ENCODE peak calls at places on chromosomes 5 and 9, in five cellular contexts. N is breast epithelium; D is transverse colon; A is IMR-90; R is CD8-positive, alpha-beta memory T cell. T is an unnamed sample.

GRCh38 chr5:130652178-130652577 is 512.9 kb downstream of the HINT1 start:
- DNase-seq in D (no peak), N (no peak), R (no peak), A (no peak), T (no peak)

GRCh38 chr9:134344821-134345310 is 18.6 kb downstream of the RXRA start:
- DNase-seq in D (no peak), N (no peak), A (no peak), R (no peak), T (no peak)

GRCh38 chr5:133469252-133469651 is 143.1 kb downstream of the FSTL4 start:
- DNase-seq in A (no peak), R (no peak), N (no peak), D (no peak), T (no peak)

GRCh38 chr5:73534001-73534547 is 31.4 kb downstream of the ANKRA2 start:
- DNase-seq in R (no peak), A (peak), D (no peak), N (no peak), T (no peak)

GRCh38 chr9:7237473-7238243 is 479.9 kb downstream of the KDM4C start:
- DNase-seq in D (no peak), N (no peak), R (no peak), A (peak), T (no peak)

GRCh38 chr5:13859285-13859684 is 85.2 kb downstream of the DNAH5 start:
- DNase-seq in D (no peak), R (no peak), A (peak), N (no peak), T (no peak)

GRCh38 chr5:108801301-108801700 is 53.6 kb downstream of the FER start:
- DNase-seq in N (no peak), D (no peak), A (no peak), R (no peak), T (no peak)

GRCh38 chr5:165919196-165919595 is 2372.2 kb upstream of the WWC1 start:
- DNase-seq in D (no peak), N (no peak), A (no peak), R (no peak), T (no peak)

GRCh38 chr5:78731884-78732283 is 83.3 kb upstream of the LHFPL2 start:
- DNase-seq in D (no peak), R (no peak), A (peak), N (no peak), T (no peak)

GRCh38 chr5:160508780-160509361 is 87.2 kb downstream of the PTTG1 start:
- DNase-seq in D (peak), R (peak), N (peak), A (peak), T (peak)

GRCh38 chr9:70112981-70113380 is 69.3 kb downstream of the MAMDC2 start:
- DNase-seq in A (no peak), N (no peak), R (no peak), D (no peak), T (no peak)

GRCh38 chr5:169081008-169081724 is 219.8 kb downstream of the SLIT3 start:
- DNase-seq in N (no peak), R (no peak), D (no peak), A (no peak), T (no peak)

GRCh38 chr9:109733690-109734089 is 46.3 kb upstream of the PALM2AKAP2 start:
- DNase-seq in R (no peak), D (no peak), A (peak), N (no peak), T (peak)

GRCh38 chr9:128250839-128251558 is 24.8 kb downstream of the GOLGA2 start:
- DNase-seq in A (no peak), N (no peak), R (no peak), D (no peak), T (no peak)

GRCh38 chr9:6942406-6942805 is 184.6 kb downstream of the KDM4C start:
- DNase-seq in R (no peak), N (no peak), A (no peak), D (no peak), T (no peak)

GRCh38 chr5:67974054-67974453 is 241.5 kb upstream of the PIK3R1 start:
- DNase-seq in R (no peak), D (no peak), N (no peak), A (no peak), T (no peak)

DNA sequence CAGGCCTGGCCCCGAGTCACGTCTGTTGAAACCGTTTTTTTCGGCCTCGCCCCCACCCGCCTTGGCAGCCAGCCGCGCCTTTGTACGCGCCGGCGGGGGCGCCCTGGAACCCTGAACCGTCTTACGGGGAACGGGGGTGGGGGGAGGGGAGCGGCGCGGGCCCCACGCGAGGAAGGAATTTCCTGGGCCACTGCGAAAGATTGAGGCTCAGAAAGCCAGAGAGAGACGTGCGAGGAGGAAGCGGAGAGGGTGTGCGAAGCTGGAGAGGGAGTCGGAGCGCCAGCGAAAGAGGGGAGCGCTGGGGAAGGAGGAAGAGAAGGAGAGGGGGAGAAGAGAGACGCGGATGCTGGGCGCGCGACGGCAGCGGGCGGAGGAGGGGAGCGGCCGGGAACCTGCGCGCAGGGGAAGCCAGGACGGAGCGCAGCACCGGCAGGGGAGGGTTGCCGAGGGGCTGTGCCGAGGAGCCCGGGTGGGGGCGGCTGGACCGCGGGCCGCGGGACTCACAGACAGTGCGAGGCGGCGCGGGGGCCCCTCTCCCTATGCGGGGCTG is 4.6 kb upstream of the PRDM12 start:
- DNase-seq in A (no peak), D (no peak), R (no peak), N (no peak), T (peak)
- H3K4me3 ChIP-seq in A (no peak), D (peak), R (no peak), N (peak), T (no peak)

GRCh38 chr5:10103098-10103497 is 146.6 kb downstream of the ATPSCKMT start:
- DNase-seq in N (no peak), R (no peak), D (no peak), A (no peak), T (no peak)

DNA sequence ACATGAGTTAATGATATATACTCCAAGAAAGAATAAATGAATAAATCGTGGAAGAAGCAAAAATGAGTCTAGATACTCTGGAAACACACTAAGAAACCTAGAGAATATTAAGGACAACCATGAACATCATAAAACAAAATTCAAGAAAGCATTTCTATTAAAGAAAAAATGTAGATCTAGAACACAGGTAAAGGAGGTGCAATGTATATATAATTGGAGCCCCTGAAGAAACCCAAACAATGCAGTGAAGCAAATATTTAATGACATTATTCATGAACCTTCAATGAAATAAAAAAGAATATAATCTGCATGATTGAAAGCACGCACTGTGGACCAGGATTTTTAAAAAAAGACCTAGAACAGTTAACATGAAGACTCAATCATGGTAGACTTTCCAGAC is 150.1 kb downstream of the ATPSCKMT start:
- DNase-seq in D (no peak), A (no peak), N (no peak), R (no peak), T (no peak)
- H3K4me3 ChIP-seq in D (no peak), A (no peak), N (no peak), R (no peak), T (no peak)

GRCh38 chr5:57319633-57320032 is 145.8 kb downstream of the GPBP1 start:
- DNase-seq in A (no peak), N (no peak), R (no peak), D (no peak), T (no peak)
- H3K4me3 ChIP-seq in A (no peak), N (no peak), R (no peak), D (no peak), T (no peak)

DNA sequence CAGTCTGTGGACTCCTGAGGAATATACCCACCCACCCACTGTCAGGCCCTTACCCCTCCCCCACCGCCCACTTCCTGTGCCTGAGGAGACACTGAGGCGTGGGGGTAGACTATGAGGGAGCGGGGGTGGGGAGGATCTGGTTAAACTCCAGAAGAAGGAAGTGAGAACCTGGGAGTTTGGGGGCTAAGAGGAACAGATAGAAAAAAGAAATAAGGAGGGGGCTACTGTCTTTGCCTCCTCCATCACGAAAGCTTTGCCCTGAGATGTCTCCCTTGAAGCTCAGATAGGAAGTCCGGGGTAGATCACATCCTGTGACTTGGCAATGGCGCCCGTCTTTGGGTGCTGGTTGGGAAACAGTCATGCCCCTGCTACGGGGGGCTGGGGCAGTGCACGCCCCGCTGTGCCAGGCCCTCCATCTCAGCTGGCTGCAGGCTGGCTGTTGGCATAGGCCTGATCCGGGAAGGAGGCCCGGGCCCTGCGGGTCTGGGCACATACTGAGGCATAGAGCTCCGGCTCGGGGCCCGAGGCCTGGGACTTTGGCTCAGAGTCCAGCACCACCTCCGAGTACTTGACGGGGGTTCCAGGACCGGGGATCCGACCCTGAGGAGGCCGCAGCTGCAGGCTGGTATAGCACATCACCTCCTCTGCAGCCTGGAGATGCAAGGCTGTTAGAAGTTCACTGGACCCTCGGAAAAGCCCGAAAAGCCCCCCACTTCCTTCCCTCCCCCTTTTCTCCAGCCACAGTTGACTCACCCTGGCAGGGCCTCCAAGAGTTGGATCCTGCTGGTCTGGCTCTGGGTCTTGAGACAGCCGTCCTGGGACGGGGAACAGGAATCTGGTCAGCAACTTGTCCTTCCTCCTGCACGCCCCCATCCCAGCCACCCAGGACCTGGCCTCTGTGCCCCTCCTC is 1.0 kb downstream of the SIT1 start:
- DNase-seq in D (no peak), R (peak), N (no peak), A (no peak), T (peak)
- H3K4me3 ChIP-seq in D (peak), R (peak), N (peak), A (no peak), T (no peak)

DNA sequence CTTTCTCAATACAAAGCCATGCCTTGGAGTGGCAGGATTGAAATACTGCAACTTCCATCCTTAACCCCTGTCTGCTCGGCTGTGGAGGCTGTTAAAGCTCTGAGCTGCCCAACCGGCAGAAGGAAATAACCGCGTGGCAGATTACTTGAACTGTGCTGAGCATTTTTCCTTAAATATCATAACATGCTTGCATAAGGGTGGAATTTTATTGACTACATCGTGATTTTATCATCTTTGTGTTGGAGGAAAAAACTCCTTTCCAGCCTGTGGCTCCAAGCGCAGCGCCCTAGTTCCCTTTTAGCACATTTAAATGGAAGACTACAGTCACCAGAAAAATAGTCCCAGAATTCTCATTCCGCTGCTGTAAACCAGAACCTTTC is 1.6 kb downstream of the SHC3 start:
- DNase-seq in R (no peak), A (peak), N (no peak), D (no peak), T (no peak)
- H3K4me3 ChIP-seq in R (no peak), A (peak), N (peak), D (peak), T (no peak)

DNA sequence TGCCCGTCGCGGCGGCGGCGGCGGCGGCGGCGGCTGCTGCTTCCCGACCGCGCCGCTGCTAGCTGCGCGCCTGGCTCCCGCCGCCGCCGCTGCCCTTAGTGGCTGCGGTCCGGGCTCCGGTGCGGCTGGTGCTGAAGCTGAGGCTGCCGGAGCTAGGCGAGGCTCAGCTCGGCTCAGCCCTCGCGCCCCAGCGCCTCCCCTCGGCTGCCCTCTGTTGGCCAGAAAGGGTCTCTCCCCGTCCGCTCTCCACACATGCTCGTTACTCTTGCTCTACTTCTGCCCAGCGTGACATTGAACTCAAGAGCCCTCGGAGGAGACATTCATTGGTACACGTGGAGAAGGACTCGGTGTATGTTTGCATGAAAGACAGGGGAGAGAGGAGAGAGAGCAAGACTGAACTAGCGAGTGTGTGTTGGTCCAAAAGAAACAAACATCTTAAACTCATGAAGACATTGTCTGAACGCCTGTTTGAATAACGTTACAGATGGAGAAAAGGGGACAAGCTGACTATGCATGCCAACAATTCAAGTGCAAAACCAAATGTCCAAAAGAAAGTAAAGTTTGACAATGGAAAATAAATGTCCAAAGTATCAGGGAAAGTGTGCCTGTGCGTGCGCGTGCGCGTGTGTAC is at the start of gene HCN1:
- DNase-seq in D (peak), R (no peak), N (peak), A (peak), T (peak)
- H3K4me3 ChIP-seq in D (peak), R (no peak), N (peak), A (no peak), T (no peak)

GRCh38 chr9:129567842-129568559 is 52.9 kb downstream of the C9orf50 start:
- DNase-seq in R (no peak), A (peak), D (no peak), N (no peak), T (peak)

GRCh38 chr9:129570450-129571297 is 50.2 kb downstream of the C9orf50 start:
- DNase-seq in D (peak), N (no peak), A (peak), R (no peak), T (peak)

GRCh38 chr9:129571298-129572051 is 49.4 kb downstream of the C9orf50 start:
- DNase-seq in N (no peak), R (no peak), A (no peak), D (no peak), T (no peak)

GRCh38 chr9:129568560-129569505 is 52.1 kb downstream of the C9orf50 start:
- DNase-seq in N (no peak), R (no peak), A (no peak), D (peak), T (no peak)

GRCh38 chr9:129569506-129570449 is 51.1 kb downstream of the C9orf50 start:
- DNase-seq in A (peak), D (no peak), R (no peak), N (no peak), T (no peak)
- H3K4me3 ChIP-seq in A (no peak), D (peak), R (no peak), N (peak), T (no peak)

GRCh38 chr5:69450116-69450515 is 35.2 kb downstream of the MARVELD2 start:
- DNase-seq in A (peak), R (no peak), N (no peak), D (no peak), T (no peak)

GRCh38 chr5:69449511-69449910 is 34.6 kb downstream of the MARVELD2 start:
- DNase-seq in A (no peak), R (no peak), N (no peak), D (no peak), T (no peak)

DNA sequence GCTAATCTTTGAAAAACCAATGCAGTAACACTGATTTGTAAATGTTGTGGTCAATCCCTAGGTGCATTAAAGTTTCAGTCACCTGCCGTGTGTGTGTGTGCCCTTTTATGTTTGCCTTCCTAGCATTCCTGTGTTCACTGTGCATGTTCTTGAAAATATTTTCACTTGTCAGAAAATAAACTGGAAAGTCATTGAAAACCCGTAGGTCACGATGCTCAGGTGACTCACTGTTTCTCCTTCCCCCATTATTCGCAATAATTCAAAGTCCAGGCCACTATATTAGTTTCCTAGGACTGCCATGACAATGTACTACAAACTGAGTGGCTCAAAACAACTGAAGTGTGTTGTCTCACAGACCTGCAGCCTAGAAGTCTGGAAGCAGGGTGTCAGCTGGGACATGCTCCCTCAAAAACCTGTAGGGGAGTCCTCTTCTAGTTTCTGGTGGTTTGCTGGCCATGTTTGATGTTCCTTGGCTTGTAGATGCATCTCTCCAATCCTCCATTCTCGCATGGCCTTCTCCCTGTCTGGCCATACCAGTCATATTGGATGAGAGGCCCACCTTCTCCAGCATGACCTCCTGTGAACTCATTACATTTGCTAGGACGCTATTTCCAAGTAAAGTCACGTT is 29.3 kb downstream of the MARVELD2 start:
- DNase-seq in R (no peak), N (no peak), A (no peak), D (no peak), T (no peak)
- H3K4me3 ChIP-seq in R (no peak), N (no peak), A (no peak), D (no peak), T (no peak)

DNA sequence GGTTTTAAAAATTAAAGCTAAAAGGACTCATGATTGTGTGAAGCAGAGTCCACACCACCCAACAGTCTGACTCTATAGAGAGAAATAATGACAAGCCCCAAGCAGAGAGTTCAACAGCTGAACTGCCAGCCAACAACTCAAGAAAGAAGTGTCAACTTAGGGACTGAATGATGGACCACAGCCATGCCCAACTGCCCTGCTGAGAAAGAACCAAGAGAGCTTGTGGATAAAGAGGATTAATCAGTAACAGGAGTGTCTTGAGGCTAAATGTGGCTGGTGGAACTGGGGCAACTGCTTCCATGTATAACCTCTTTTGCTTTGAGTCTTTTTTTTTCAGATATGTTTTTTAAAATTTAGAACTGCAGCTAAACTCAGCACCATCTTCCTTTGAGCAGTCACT is 109.3 kb downstream of the HSD17B3 start:
- DNase-seq in R (no peak), A (no peak), N (no peak), D (no peak), T (no peak)
- H3K4me3 ChIP-seq in R (no peak), A (no peak), N (no peak), D (no peak), T (no peak)

T was measured in HL-60.